ENCODE peak calls at places on chromosomes 5 and 9, in seven cellular contexts. C, R, H, E, N, J and B are unnamed samples.

GRCh38 chr9:84278131-84278530 is 62.4 kb downstream of the SLC28A3 start:
- DNase-seq in C (no peak), R (no peak), H (no peak), E (no peak), N (no peak), J (no peak), B (no peak)

GRCh38 chr5:125536095-125536494 is 789.7 kb upstream of the ZNF608 start:
- DNase-seq in C (no peak), R (no peak), H (no peak), E (no peak), N (no peak), J (no peak), B (no peak)

GRCh38 chr5:16600397-16600796 is 16.4 kb downstream of the RETREG1 start:
- DNase-seq in C (no peak), R (no peak), H (peak), E (peak), N (no peak), J (peak), B (peak)

GRCh38 chr5:109701779-109702178 is 12.1 kb downstream of the MAN2A1 start:
- DNase-seq in C (no peak), R (no peak), H (no peak), E (no peak), N (no peak), J (no peak), B (no peak)

GRCh38 chr5:17096975-17097695 is 120.3 kb upstream of the BASP1 start:
- DNase-seq in C (peak), R (no peak), H (no peak), E (no peak), N (no peak), J (no peak), B (no peak)

GRCh38 chr5:625516-625915 is 13.4 kb downstream of the CEP72 start:
- DNase-seq in C (no peak), R (no peak), H (no peak), E (no peak), N (no peak), J (no peak), B (no peak)

GRCh38 chr5:178380086-178380485 is 147.5 kb upstream of the PHYKPL start:
- DNase-seq in C (no peak), R (no peak), H (no peak), E (no peak), N (no peak), J (no peak), B (no peak)

GRCh38 chr5:151773979-151774378 is 2.2 kb downstream of the G3BP1 start:
- DNase-seq in C (no peak), R (no peak), H (no peak), E (no peak), N (no peak), J (peak), B (no peak)

GRCh38 chr5:170380361-170380951 is 8.7 kb downstream of the KCNMB1 start:
- DNase-seq in C (no peak), R (no peak), H (no peak), E (no peak), N (no peak), J (no peak), B (no peak)

GRCh38 chr5:107806705-107807104 is 136.0 kb upstream of the EFNA5 start:
- DNase-seq in C (peak), R (no peak), H (no peak), E (no peak), N (no peak), J (no peak), B (no peak)

GRCh38 chr5:4188704-4189103 is 593.1 kb downstream of the IRX1 start:
- DNase-seq in C (no peak), R (no peak), H (no peak), E (no peak), N (no peak), J (no peak), B (no peak)

GRCh38 chr5:143893638-143894037 is 81.7 kb downstream of the HMHB1 start:
- DNase-seq in C (no peak), R (no peak), H (no peak), E (peak), N (no peak), J (no peak), B (no peak)